ENCODE peak calls at places on chromosomes 1 and 21, in five cellular contexts. R is uterus, X is body of pancreas, A is tibial nerve, F is ovary. G is an unnamed sample.

GRCh38 chr21:45620201-45620600 is 23.3 kb upstream of the PCBP3 start:
- DNase-seq in X (no peak), R (no peak), F (no peak), A (no peak), G (no peak)

GRCh38 chr1:150765229-150765976 is at the start of gene CTSS:
- DNase-seq in R (no peak), F (no peak), X (no peak), A (no peak), G (no peak)

GRCh38 chr1:40868051-40868723 is 6.0 kb upstream of the CITED4 start:
- DNase-seq in R (no peak), F (no peak), X (peak), A (no peak), G (no peak)

GRCh38 chr1:230938924-230939368 is 39.7 kb downstream of the TTC13 start:
- DNase-seq in X (no peak), A (no peak), F (no peak), R (no peak), G (no peak)

GRCh38 chr1:16183157-16183556 is 27.3 kb upstream of the EPHA2 start:
- DNase-seq in F (no peak), X (no peak), R (no peak), A (peak), G (no peak)

GRCh38 chr1:50099654-50100053 is 9.1 kb upstream of the ELAVL4 start:
- DNase-seq in R (no peak), F (no peak), X (no peak), A (no peak), G (no peak)

GRCh38 chr1:17741052-17741451 is 14.1 kb upstream of the ACTL8 start:
- DNase-seq in R (no peak), A (no peak), X (no peak), F (no peak), G (no peak)

GRCh38 chr1:1628656-1629429 is 3.1 kb upstream of the MMP23B start:
- DNase-seq in A (no peak), F (peak), R (no peak), X (no peak), G (no peak)

GRCh38 chr1:164805399-164805798 is 246.4 kb downstream of the PBX1 start:
- DNase-seq in R (no peak), F (no peak), X (no peak), A (no peak), G (no peak)

GRCh38 chr1:242761556-242761955 is 237.1 kb upstream of the PLD5 start:
- DNase-seq in F (no peak), X (no peak), A (no peak), R (no peak), G (no peak)

GRCh38 chr1:220748091-220748934 is at the start of gene MTARC2:
- DNase-seq in R (peak), A (peak), X (peak), F (peak), G (peak)

GRCh38 chr1:46244656-46245371 is 2.7 kb upstream of the RAD54L start:
- DNase-seq in X (no peak), R (no peak), F (no peak), A (no peak), G (no peak)

GRCh38 chr1:150979723-150980056 is 2.4 kb upstream of the ANXA9 start:
- DNase-seq in A (no peak), X (no peak), F (no peak), R (no peak), G (no peak)

GRCh38 chr1:117567435-117567834 is 38.4 kb upstream of the TENT5C start:
- DNase-seq in A (no peak), F (no peak), X (no peak), R (no peak), G (no peak)

GRCh38 chr1:207861442-207862177 is 49.3 kb downstream of the CD34 start:
- DNase-seq in R (no peak), X (no peak), F (no peak), A (no peak), G (no peak)

GRCh38 chr1:244614113-244614836 is 38.7 kb upstream of the DESI2 start:
- DNase-seq in F (no peak), A (no peak), R (no peak), X (peak), G (no peak)

GRCh38 chr1:166136252-166136651 is 30.5 kb downstream of the FAM78B start:
- DNase-seq in F (no peak), R (no peak), A (no peak), X (no peak), G (no peak)

GRCh38 chr1:228271701-228272251 is 63.9 kb downstream of the OBSCN start:
- DNase-seq in A (no peak), F (no peak), X (no peak), R (no peak), G (no peak)

GRCh38 chr1:228268891-228269285 is 61.0 kb downstream of the OBSCN start:
- DNase-seq in R (no peak), X (no peak), F (peak), A (no peak), G (no peak)

GRCh38 chr1:228267962-228268890 is 60.4 kb downstream of the OBSCN start:
- DNase-seq in R (no peak), A (no peak), F (no peak), X (no peak), G (peak)

GRCh38 chr1:228272331-228272791 is 64.5 kb downstream of the OBSCN start:
- DNase-seq in X (no peak), F (no peak), R (no peak), A (no peak), G (no peak)

DNA sequence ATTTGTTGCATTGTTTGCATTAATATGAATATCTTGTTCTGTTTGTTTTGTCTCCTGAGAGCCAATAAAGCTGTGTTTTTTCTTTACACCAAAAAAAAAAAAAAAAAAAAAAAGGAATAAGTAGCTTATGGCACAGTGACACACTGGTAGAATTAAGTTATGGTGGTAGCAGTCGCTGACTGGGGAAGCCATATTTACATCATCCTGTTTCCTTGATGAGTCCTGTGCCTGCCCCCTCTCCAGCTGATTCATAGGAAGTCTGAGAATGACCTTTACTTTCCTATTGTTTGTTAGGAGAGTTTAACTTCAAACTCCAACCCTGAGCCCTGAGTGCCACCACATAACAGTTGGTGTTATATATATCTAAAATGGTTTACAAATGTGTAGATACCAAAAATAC is 62.2 kb downstream of the OBSCN start:
- DNase-seq in F (no peak), A (no peak), R (no peak), X (no peak), G (no peak)
- H3K27ac ChIP-seq in F (no peak), A (no peak), R (no peak), X (no peak), G (no peak)

DNA sequence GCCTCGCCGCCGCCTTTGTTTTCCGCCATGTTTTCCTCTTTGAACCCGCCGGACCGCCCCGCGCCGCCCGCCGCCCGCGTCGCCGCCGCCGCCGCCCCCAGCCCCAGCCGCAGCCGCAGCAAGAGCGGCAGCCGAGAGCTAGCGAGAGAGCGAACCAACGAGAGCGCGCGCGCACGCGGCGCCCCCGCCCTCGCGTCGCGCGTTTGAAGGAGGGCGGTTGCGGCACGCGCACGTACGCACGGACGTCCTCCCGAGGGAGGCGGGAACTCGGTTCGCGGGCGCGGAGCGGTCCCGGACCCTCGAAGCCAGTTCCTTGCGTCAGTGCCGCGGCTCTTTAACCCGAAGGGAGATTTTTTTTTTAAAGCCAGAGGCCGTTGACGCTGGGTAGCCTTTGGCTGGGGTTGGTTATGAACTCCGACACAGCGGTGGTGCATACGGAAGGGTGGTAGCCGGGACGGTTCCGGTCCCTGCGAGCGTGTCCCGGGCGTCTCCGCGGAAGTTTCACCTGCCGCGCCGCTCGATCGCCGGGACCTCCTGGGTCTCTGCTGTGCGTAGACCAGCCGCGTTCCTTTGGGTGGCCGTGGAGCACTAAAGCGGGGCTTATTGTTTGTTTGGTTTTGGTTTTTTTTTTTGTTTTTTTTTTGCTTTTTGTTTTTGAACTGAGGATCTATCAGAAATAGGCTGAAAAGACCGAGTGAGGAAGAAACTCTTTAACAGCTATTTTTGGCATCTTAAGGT is at the start of gene TRIM33:
- DNase-seq in A (peak), F (peak), R (peak), X (peak), G (peak)
- TF ChIP-seq POLR2A in A (peak), F (peak), R (peak), X (peak), G (peak)

GRCh38 chr21:16534408-16535099 is 804.8 kb downstream of the USP25 start:
- DNase-seq in F (peak), R (peak), X (peak), A (peak), G (peak)
- TF ChIP-seq CTCF in F (no peak), R (no peak), X (no peak), A (no peak), G (no peak)

DNA sequence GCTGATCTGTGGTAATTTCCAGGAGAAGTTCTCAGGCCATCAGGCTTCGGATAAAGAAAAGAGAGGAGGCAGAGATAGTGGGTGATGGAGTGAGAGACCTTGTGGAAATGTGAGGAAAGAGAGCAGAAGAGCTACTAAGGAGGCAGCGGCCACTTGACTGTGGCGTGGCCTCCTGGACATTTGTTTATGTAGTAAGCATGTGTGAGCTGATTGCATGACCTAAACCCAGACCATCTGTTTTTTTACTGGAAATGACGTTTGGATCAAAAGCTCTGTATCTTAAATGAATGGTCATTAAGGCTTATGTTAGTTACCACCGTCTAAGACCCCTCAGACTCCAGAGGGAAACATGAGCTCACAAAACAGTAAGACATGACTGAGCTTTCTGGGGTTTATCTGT is 13.6 kb downstream of the ATP1B1 start:
- DNase-seq in R (no peak), F (no peak), X (no peak), A (no peak), G (no peak)
- H3K27ac ChIP-seq in R (peak), F (no peak), X (peak), A (no peak), G (peak)

GRCh38 chr1:200890818-200891773 is 3.6 kb upstream of the INAVA start:
- DNase-seq in X (peak), A (no peak), R (no peak), F (no peak), G (no peak)
- TF ChIP-seq POLR2A in X (no peak), A (no peak), R (no peak), F (no peak), G (no peak)

GRCh38 chr1:109726007-109726406 is 14.0 kb downstream of the GSTM5 start:
- DNase-seq in R (no peak), X (no peak), A (no peak), F (no peak), G (no peak)

GRCh38 chr1:109723351-109723750 is 11.3 kb downstream of the GSTM5 start:
- DNase-seq in R (no peak), F (no peak), X (no peak), A (no peak), G (no peak)

GRCh38 chr1:109724933-109725332 is 12.9 kb downstream of the GSTM5 start:
- DNase-seq in F (no peak), A (no peak), R (no peak), X (no peak), G (no peak)

GRCh38 chr1:109726728-109727127 is 14.1 kb downstream of the GSTM3 start:
- DNase-seq in R (no peak), X (peak), A (no peak), F (no peak), G (no peak)

DNA sequence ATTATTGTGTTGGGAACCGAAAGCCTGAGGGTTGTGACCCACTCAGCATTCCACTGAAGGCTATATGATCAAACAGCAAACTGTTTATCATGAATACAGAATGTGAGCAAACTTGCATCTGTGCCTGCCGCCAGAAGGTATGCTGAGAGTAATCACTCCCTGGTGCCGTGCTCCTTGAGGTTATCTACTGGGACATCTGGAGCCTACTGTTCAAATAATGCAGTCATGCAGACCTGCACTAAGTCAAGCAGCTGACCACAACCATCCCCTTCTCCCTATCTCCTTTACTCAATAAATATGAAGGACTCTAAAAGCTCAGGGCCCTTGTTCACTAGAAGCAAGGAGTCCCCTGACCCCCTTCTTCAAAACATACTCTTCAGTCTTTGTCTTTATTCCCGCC is 13.5 kb downstream of the GSTM5 start:
- DNase-seq in X (no peak), R (no peak), F (no peak), A (no peak), G (no peak)
- TF ChIP-seq CTCF in X (no peak), R (no peak), F (no peak), A (no peak), G (no peak)

G was measured in heart left ventricle.